ENCODE peak calls at places on chromosome 5, in six cellular contexts. L, F, T, P, V and A are unnamed samples.

GRCh38 chr5:40385544-40385943 is 294.2 kb upstream of the PTGER4 start:
- DNase-seq in V (no peak), L (no peak), T (no peak), F (no peak), P (no peak), A (no peak)

GRCh38 chr5:19855453-19855852 is 132.5 kb downstream of the CDH18 start:
- DNase-seq in V (no peak), L (no peak), T (no peak), P (no peak), F (peak; percentile 85), A (no peak)

GRCh38 chr5:32326216-32326772 is 13.6 kb upstream of the MTMR12 start:
- DNase-seq in F (no peak), P (no peak), V (no peak), L (no peak), T (no peak), A (no peak)

GRCh38 chr5:170289749-170290148 is 7.8 kb downstream of the LCP2 start:
- DNase-seq in F (no peak), V (no peak), L (no peak), P (no peak), T (no peak), A (no peak)

GRCh38 chr5:134020188-134020587 is 15.4 kb upstream of the VDAC1 start:
- DNase-seq in T (no peak), L (no peak), P (no peak), V (no peak), F (peak; percentile 1), A (no peak)

GRCh38 chr5:115069087-115069968 is 100.4 kb downstream of the TRIM36 start:
- DNase-seq in T (no peak), L (peak; percentile 40), P (peak; percentile 53), V (peak; percentile 4), F (peak; percentile 51), A (no peak)

GRCh38 chr5:120463026-120463770 is 902 bp upstream of the PRR16 start:
- DNase-seq in L (no peak), F (no peak), T (no peak), V (no peak), P (no peak), A (no peak)

GRCh38 chr5:142500506-142500905 is 175.7 kb upstream of the SPRY4 start:
- DNase-seq in F (no peak), P (no peak), L (no peak), T (no peak), V (no peak), A (no peak)

GRCh38 chr5:110653231-110653970 is 73.1 kb downstream of the TMEM232 start:
- DNase-seq in L (no peak), P (no peak), F (no peak), V (no peak), T (no peak), A (no peak)

GRCh38 chr5:93658044-93658443 is 75.0 kb downstream of the NR2F1 start:
- DNase-seq in L (no peak), V (no peak), T (no peak), P (peak; percentile 44), F (no peak), A (no peak)

GRCh38 chr5:147949711-147950573 is 43.6 kb upstream of the C5orf46 start:
- DNase-seq in V (no peak), T (no peak), P (peak; percentile 53), L (no peak), F (peak; percentile 72), A (no peak)

GRCh38 chr5:1800470-1801060 is 642 bp upstream of the NDUFS6 start:
- DNase-seq in P (peak; percentile 24), L (no peak), V (peak; percentile 57), F (peak; percentile 88), T (no peak), A (peak; percentile 48)

GRCh38 chr5:56480305-56481146 is 247.4 kb upstream of the ANKRD55 start:
- DNase-seq in L (peak; percentile 49), P (peak; percentile 79), F (peak; percentile 15), V (peak; percentile 76), T (no peak), A (peak; percentile 12)

GRCh38 chr5:13821366-13821765 is 123.1 kb downstream of the DNAH5 start:
- DNase-seq in F (no peak), P (no peak), T (no peak), L (no peak), V (no peak), A (no peak)

GRCh38 chr5:135072357-135073247 is 38.6 kb upstream of the PITX1 start:
- DNase-seq in L (no peak), F (peak; percentile 76), V (no peak), P (no peak), T (no peak), A (no peak)

GRCh38 chr5:65172486-65173129 is 309.1 kb downstream of the ADAMTS6 start:
- DNase-seq in T (peak; percentile 52), F (no peak), P (peak; percentile 62), L (no peak), V (no peak), A (no peak)

GRCh38 chr5:142237707-142238106 is 87.1 kb downstream of the SPRY4 start:
- DNase-seq in P (no peak), L (no peak), V (no peak), T (no peak), F (no peak), A (no peak)

GRCh38 chr5:171770153-171770552 is 15.5 kb upstream of the SMIM23 start:
- DNase-seq in V (no peak), F (no peak), T (no peak), L (no peak), P (no peak), A (no peak)